ENCODE peak calls at places on chromosomes 4 and X, in six cellular contexts. M is MCF 10A, C is anterior cingulate cortex, V is NCI-H146, W is GM20000, N is coronary artery. T is an unnamed sample.

GRCh38 chrX:17809273-17809672 is 51.8 kb downstream of the RAI2 start:
- DNase-seq in V (no peak), M (no peak), W (no peak), C (no peak), N (no peak), T (no peak)

GRCh38 chr4:140861359-140862181 is 105.4 kb upstream of the TBC1D9 start:
- DNase-seq in M (peak), N (no peak), W (peak), V (peak), C (peak), T (peak)

GRCh38 chr4:55080174-55080865 is 45.1 kb downstream of the KDR start:
- DNase-seq in W (no peak), M (no peak), N (no peak), C (no peak), V (no peak), T (no peak)

GRCh38 chr4:71133491-71133890 is 140.0 kb downstream of the DCK start:
- DNase-seq in M (peak), N (no peak), C (no peak), W (no peak), V (no peak), T (no peak)

GRCh38 chrX:145393702-145394235 is 146.5 kb downstream of the SPANXN1 start:
- DNase-seq in C (no peak), M (peak), V (no peak), N (no peak), W (no peak), T (no peak)

GRCh38 chr4:44713125-44713524 is 13.2 kb downstream of the GNPDA2 start:
- DNase-seq in W (no peak), V (no peak), M (no peak), N (no peak), C (no peak), T (no peak)

GRCh38 chr4:98643760-98644159 is 14.7 kb downstream of the TSPAN5 start:
- DNase-seq in V (no peak), C (no peak), N (no peak), W (no peak), M (no peak), T (no peak)

GRCh38 chr4:26001413-26001812 is 87.4 kb downstream of the SMIM20 start:
- DNase-seq in N (peak), W (no peak), M (no peak), C (no peak), V (no peak), T (no peak)

GRCh38 chr4:89290727-89291126 is 16.9 kb downstream of the GPRIN3 start:
- DNase-seq in W (no peak), V (no peak), N (no peak), C (no peak), M (no peak), T (no peak)

GRCh38 chr4:105060628-105061027 is 86.0 kb upstream of the TET2 start:
- DNase-seq in N (no peak), V (no peak), W (peak), M (peak), C (no peak), T (peak)

GRCh38 chr4:108166441-108167315 is 2.1 kb downstream of the LEF1 start:
- DNase-seq in M (no peak), W (peak), V (peak), N (no peak), C (no peak), T (peak)

GRCh38 chrX:48468693-48469691 is 1.1 kb downstream of the SLC38A5 start:
- DNase-seq in W (peak), N (no peak), C (no peak), M (no peak), V (no peak), T (peak)

GRCh38 chr4:48369771-48370170 is 28.4 kb downstream of the SLAIN2 start:
- DNase-seq in C (no peak), M (no peak), W (no peak), N (no peak), V (no peak), T (no peak)

GRCh38 chr4:6892190-6892908 is 17.3 kb upstream of the TBC1D14 start:
- DNase-seq in V (no peak), C (no peak), M (no peak), W (peak), N (no peak), T (no peak)

GRCh38 chr4:78477276-78477675 is 74.3 kb upstream of the ANXA3 start:
- DNase-seq in W (no peak), V (no peak), N (no peak), M (no peak), C (no peak), T (no peak)

GRCh38 chr4:2252530-2252924 is 9.4 kb downstream of the MXD4 start:
- DNase-seq in V (no peak), N (no peak), M (no peak), W (no peak), C (no peak), T (no peak)

GRCh38 chrX:69015156-69015555 is 150.1 kb downstream of the PJA1 start:
- DNase-seq in V (no peak), N (peak), W (no peak), M (no peak), C (no peak), T (no peak)

GRCh38 chrX:39409246-39409917 is 608.1 kb downstream of the MID1IP1 start:
- DNase-seq in M (no peak), N (no peak), V (no peak), W (no peak), C (no peak), T (no peak)

GRCh38 chrX:115289465-115289864 is at the start of gene LUZP4:
- DNase-seq in W (no peak), M (no peak), C (no peak), V (no peak), N (no peak), T (no peak)

GRCh38 chr4:133152330-133152791 is 3.3 kb downstream of the PCDH10 start:
- DNase-seq in C (peak), M (no peak), N (no peak), W (peak), V (no peak), T (no peak)

GRCh38 chr4:145583191-145583590 is 36.0 kb upstream of the MMAA start:
- DNase-seq in V (no peak), W (no peak), N (no peak), C (no peak), M (no peak), T (no peak)